ENCODE peak calls at places on chromosomes 5 and 9, in seven cellular contexts. B, W, H, F, R, A and O are unnamed samples.

GRCh38 chr9:17229945-17230560 is 95.2 kb downstream of the CNTLN start:
- DNase-seq in B (no peak), W (no peak), H (no peak), F (no peak), R (no peak), A (no peak), O (no peak)

GRCh38 chr5:171816666-171817065 is 31.0 kb downstream of the SMIM23 start:
- DNase-seq in B (no peak), W (no peak), H (no peak), F (no peak), R (no peak), A (no peak), O (no peak)

GRCh38 chr9:130264414-130265350 is 878 bp upstream of the HMCN2 start:
- DNase-seq in B (no peak), W (no peak), H (no peak), F (peak; percentile 39), R (peak; percentile 37), A (no peak), O (no peak)

GRCh38 chr9:89886281-89886700 is 281.5 kb downstream of the GADD45G start:
- DNase-seq in B (peak; percentile 15), W (no peak), H (peak; percentile 9), F (no peak), R (no peak), A (no peak), O (no peak)

GRCh38 chr9:111187376-111187775 is 142.6 kb downstream of the OR2K2 start:
- DNase-seq in B (no peak), W (no peak), H (no peak), F (no peak), R (no peak), A (no peak), O (no peak)

GRCh38 chr5:9785751-9786150 is 155.6 kb upstream of the TAS2R1 start:
- DNase-seq in B (no peak), W (no peak), H (no peak), F (no peak), R (no peak), A (no peak), O (no peak)

GRCh38 chr5:98843481-98843880 is 70.0 kb downstream of the RGMB start:
- DNase-seq in B (no peak), W (no peak), H (no peak), F (no peak), R (no peak), A (no peak), O (no peak)

GRCh38 chr5:179406031-179406681 is 60.9 kb upstream of the ADAMTS2 start:
- DNase-seq in B (peak; percentile 44), W (no peak), H (peak; percentile 23), F (peak; percentile 55), R (no peak), A (no peak), O (peak; percentile 27)

GRCh38 chr9:125323615-125324014 is 62.0 kb downstream of the GAPVD1 start:
- DNase-seq in B (no peak), W (no peak), H (no peak), F (no peak), R (no peak), A (no peak), O (no peak)

GRCh38 chr9:114156658-114157421 is 1.5 kb downstream of the COL27A1 start:
- DNase-seq in B (peak; percentile 78), W (peak; percentile 53), H (peak; percentile 66), F (peak; percentile 91), R (peak; percentile 60), A (peak; percentile 38), O (peak; percentile 74)

GRCh38 chr5:116374434-116374852 is 200.2 kb downstream of the SEMA6A start:
- DNase-seq in B (no peak), W (no peak), H (no peak), F (no peak), R (no peak), A (no peak), O (no peak)
- TF ChIP-seq CTCF in B (no peak), W (no peak), H (no peak), F (no peak), R (no peak), A (no peak), O (no peak)

GRCh38 chr5:30063503-30063902 is 1130.0 kb upstream of the CDH6 start:
- DNase-seq in B (no peak), W (no peak), H (no peak), F (no peak), R (no peak), A (no peak), O (no peak)
- TF ChIP-seq CTCF in B (no peak), W (no peak), H (no peak), F (no peak), R (no peak), A (no peak), O (no peak)

GRCh38 chr9:116160676-116161571 is 7.3 kb downstream of the PAPPA start:
- DNase-seq in B (peak; percentile 80), W (no peak), H (no peak), F (no peak), R (no peak), A (no peak), O (no peak)
- TF ChIP-seq CTCF in B (no peak), W (no peak), H (no peak), F (no peak), R (no peak), A (no peak), O (no peak)

GRCh38 chr5:169162407-169162806 is 138.5 kb downstream of the SLIT3 start:
- DNase-seq in B (no peak), W (no peak), H (no peak), F (no peak), R (no peak), A (no peak), O (peak; percentile 58)

GRCh38 chr5:169158764-169159163 is 142.2 kb downstream of the SLIT3 start:
- DNase-seq in B (no peak), W (no peak), H (no peak), F (no peak), R (no peak), A (no peak), O (no peak)

GRCh38 chr5:169157064-169157463 is 143.9 kb downstream of the SLIT3 start:
- DNase-seq in B (no peak), W (no peak), H (no peak), F (no peak), R (no peak), A (no peak), O (no peak)

GRCh38 chr5:169161022-169161680 is 139.8 kb downstream of the SLIT3 start:
- DNase-seq in B (peak; percentile 33), W (peak; percentile 18), H (peak; percentile 28), F (peak; percentile 84), R (no peak), A (no peak), O (peak; percentile 64)

DNA sequence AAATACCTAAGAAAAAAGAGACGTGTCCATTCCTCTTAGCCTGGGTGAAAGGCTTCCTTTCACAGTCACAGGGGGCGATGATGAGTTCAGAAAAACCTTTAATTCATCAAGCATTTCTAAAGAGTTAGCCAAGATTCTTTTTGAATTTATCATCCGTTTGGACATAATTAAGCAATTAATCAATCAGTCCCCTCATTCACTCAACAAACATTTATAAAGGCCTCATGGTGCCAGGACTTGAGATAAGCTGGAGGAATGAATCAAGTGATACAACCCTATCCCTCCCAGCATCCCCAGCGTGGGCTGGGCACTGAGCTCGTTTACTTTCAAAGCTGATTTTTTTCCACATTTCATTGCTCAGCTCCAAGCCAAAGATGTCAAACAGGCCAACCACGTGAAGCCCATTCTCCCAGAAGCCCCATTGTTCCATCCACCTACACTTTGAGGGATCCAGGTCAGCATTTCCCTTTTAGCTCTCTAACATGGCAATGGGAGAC is 140.5 kb downstream of the SLIT3 start:
- DNase-seq in B (no peak), W (no peak), H (no peak), F (no peak), R (no peak), A (no peak), O (peak; percentile 2)
- TF ChIP-seq CTCF in B (no peak), W (peak; percentile 22), H (no peak), F (no peak), R (no peak), A (no peak), O (peak; percentile 50)

GRCh38 chr9:117411547-117411946 is 3.3 kb downstream of the ASTN2 start:
- DNase-seq in B (peak; percentile 42), W (peak; percentile 80), H (peak; percentile 31), F (no peak), R (no peak), A (peak; percentile 49), O (no peak)
- TF ChIP-seq CTCF in B (peak; percentile 82), W (peak; percentile 82), H (peak; percentile 24), F (peak; percentile 47), R (peak; percentile 33), A (peak; percentile 84), O (peak; percentile 69)

DNA sequence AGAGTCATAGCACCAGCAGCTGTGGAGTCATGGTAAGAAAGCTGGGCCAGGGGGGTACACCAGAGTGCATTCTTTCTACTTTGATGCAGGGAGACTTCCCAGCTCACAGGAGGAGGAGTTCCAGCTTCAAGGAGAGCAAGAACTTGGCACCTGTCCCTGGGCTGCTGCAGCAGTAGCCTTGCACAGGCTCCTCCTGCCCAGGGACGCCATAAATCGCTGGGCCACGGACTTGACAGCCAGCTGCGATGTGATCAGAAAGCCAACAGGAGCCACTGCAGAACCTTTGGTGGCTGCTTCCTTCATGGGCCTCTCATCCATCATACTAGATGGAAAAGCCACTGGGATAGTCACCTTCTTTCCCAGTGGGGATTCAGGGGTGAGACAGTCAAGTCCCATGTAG is 234.7 kb downstream of the NMUR2 start:
- DNase-seq in B (no peak), W (peak; percentile 15), H (peak; percentile 96), F (peak; percentile 55), R (no peak), A (no peak), O (no peak)
- TF ChIP-seq CTCF in B (no peak), W (no peak), H (no peak), F (no peak), R (no peak), A (no peak), O (no peak)

DNA sequence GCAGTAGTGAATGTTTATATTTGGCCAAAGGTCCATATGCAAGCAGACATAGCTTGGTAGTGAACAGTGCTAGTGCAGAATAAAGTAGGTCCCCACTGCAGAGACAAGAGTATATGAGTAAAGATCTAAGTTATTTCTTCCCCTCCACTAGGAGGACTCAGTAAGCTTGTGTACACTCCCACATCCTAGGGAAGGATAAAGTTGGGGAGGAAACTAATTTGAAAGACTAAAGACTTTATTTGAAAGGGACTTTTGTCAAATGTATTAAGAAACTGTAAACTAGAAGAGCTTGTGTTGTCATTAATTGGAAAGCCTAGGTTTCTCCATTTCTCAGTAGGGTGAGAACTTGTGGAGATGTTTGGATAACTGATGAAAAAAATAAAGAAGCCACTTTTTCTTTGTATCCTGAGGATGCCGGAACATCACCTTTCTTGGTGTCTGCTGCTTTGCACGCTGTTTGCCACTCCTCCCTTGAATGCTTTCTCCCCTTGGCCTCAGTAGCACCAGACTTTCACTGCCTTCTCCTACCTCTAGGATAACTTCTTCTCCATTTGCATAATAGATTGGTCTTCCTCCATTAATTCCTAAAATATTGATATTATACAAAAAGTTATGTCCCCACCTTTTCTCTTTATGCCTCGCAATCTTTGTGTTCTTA is 329.0 kb downstream of the PARP8 start:
- DNase-seq in B (no peak), W (no peak), H (no peak), F (no peak), R (no peak), A (no peak), O (no peak)
- TF ChIP-seq CTCF in B (no peak), W (no peak), H (no peak), F (no peak), R (no peak), A (no peak), O (no peak)

GRCh38 chr5:152271420-152271819 is 133.7 kb downstream of the NMUR2 start:
- DNase-seq in B (peak; percentile 16), W (peak; percentile 22), H (peak; percentile 39), F (no peak), R (no peak), A (no peak), O (peak; percentile 6)
- TF ChIP-seq CTCF in B (peak; percentile 20), W (no peak), H (peak; percentile 33), F (peak; percentile 3), R (no peak), A (peak; percentile 46), O (no peak)